ENCODE peak calls at places on chromosome 12, in four cellular contexts. E, X, I and B are unnamed samples.

GRCh38 chr12:90908465-90908864 is 46.5 kb downstream of the CCER1 start:
- DNase-seq in E (no peak), X (no peak), I (no peak), B (peak)

GRCh38 chr12:96094201-96094600 is 58.8 kb upstream of the LTA4H start:
- DNase-seq in E (no peak), X (peak), I (no peak), B (no peak)

GRCh38 chr12:107309020-107309419 is 215.7 kb upstream of the CRY1 start:
- DNase-seq in E (no peak), X (no peak), I (no peak), B (no peak)

GRCh38 chr12:117986705-117987469 is 18.1 kb upstream of the KSR2 start:
- DNase-seq in E (no peak), X (peak), I (no peak), B (no peak)

GRCh38 chr12:123519151-123520001 is 14.1 kb downstream of the RILPL1 start:
- DNase-seq in E (no peak), X (peak), I (peak), B (no peak)

GRCh38 chr12:107778383-107779015 is 4.0 kb downstream of the ASCL4 start:
- DNase-seq in E (no peak), X (no peak), I (no peak), B (no peak)

GRCh38 chr12:1724250-1724649 is 33.4 kb downstream of the ADIPOR2 start:
- DNase-seq in E (no peak), X (no peak), I (no peak), B (no peak)

GRCh38 chr12:3732901-3733300 is 20.0 kb downstream of the CRACR2A start:
- DNase-seq in E (no peak), X (no peak), I (no peak), B (no peak)

GRCh38 chr12:61490732-61491498 is 769.3 kb upstream of the USP15 start:
- DNase-seq in E (no peak), X (no peak), I (no peak), B (no peak)

GRCh38 chr12:46835785-46836184 is 10.0 kb upstream of the SLC38A4 start:
- DNase-seq in E (no peak), X (no peak), I (no peak), B (no peak)

GRCh38 chr12:43306066-43306465 is 245.9 kb downstream of the ADAMTS20 start:
- DNase-seq in E (no peak), X (peak), I (no peak), B (no peak)

GRCh38 chr12:59283012-59283411 is 312.8 kb upstream of the SLC16A7 start:
- DNase-seq in E (no peak), X (no peak), I (no peak), B (no peak)

GRCh38 chr12:26723379-26724308 is 109.3 kb downstream of the ITPR2 start:
- DNase-seq in E (no peak), X (no peak), I (no peak), B (peak)

GRCh38 chr12:132487311-132487741 is 2.6 kb upstream of the FBRSL1 start:
- DNase-seq in E (no peak), X (no peak), I (no peak), B (no peak)

GRCh38 chr12:76820888-76821482 is 57.1 kb downstream of the ZDHHC17 start:
- DNase-seq in E (no peak), X (no peak), I (no peak), B (peak)

GRCh38 chr12:42946776-42947435 is 357.4 kb upstream of the PRICKLE1 start:
- DNase-seq in E (no peak), X (no peak), I (no peak), B (no peak)

GRCh38 chr12:29439506-29439905 is 58.0 kb downstream of the OVCH1 start:
- DNase-seq in E (no peak), X (no peak), I (no peak), B (no peak)

GRCh38 chr12:48002773-48003218 is 1.5 kb downstream of the COL2A1 start:
- DNase-seq in E (peak), X (no peak), I (no peak), B (peak)

GRCh38 chr12:11753151-11753501 is 103.7 kb downstream of the ETV6 start:
- DNase-seq in E (no peak), X (no peak), I (no peak), B (no peak)

GRCh38 chr12:49232940-49233841 is 31.7 kb upstream of the TUBA1C start:
- DNase-seq in E (peak), X (no peak), I (peak), B (peak)

GRCh38 chr12:116962783-116963356 is 52.1 kb downstream of the FBXW8 start:
- DNase-seq in E (no peak), X (no peak), I (no peak), B (no peak)

GRCh38 chr12:106195638-106196037 is 52.2 kb downstream of the CKAP4 start:
- DNase-seq in E (peak), X (no peak), I (peak), B (peak)

GRCh38 chr12:84856156-84856900 is 56.3 kb downstream of the SLC6A15 start:
- DNase-seq in E (no peak), X (peak), I (no peak), B (no peak)

GRCh38 chr12:56307221-56307965 is 7.3 kb upstream of the CS start:
- DNase-seq in E (no peak), X (no peak), I (no peak), B (no peak)

GRCh38 chr12:51970904-51971646 is 19.6 kb downstream of the ACVR1B start:
- DNase-seq in E (no peak), X (no peak), I (no peak), B (no peak)

GRCh38 chr12:51971679-51972423 is 20.4 kb downstream of the ACVR1B start:
- DNase-seq in E (no peak), X (no peak), I (no peak), B (no peak)

GRCh38 chr12:51972849-51973273 is 21.4 kb downstream of the ACVR1B start:
- DNase-seq in E (no peak), X (no peak), I (peak), B (peak)

GRCh38 chr12:51973560-51973959 is 22.1 kb downstream of the ACVR1B start:
- DNase-seq in E (no peak), X (no peak), I (no peak), B (no peak)

GRCh38 chr12:51972424-51972812 is 20.9 kb downstream of the ACVR1B start:
- DNase-seq in E (no peak), X (no peak), I (no peak), B (no peak)
- H3K27ac ChIP-seq in E (no peak), X (peak), I (no peak), B (no peak)

DNA sequence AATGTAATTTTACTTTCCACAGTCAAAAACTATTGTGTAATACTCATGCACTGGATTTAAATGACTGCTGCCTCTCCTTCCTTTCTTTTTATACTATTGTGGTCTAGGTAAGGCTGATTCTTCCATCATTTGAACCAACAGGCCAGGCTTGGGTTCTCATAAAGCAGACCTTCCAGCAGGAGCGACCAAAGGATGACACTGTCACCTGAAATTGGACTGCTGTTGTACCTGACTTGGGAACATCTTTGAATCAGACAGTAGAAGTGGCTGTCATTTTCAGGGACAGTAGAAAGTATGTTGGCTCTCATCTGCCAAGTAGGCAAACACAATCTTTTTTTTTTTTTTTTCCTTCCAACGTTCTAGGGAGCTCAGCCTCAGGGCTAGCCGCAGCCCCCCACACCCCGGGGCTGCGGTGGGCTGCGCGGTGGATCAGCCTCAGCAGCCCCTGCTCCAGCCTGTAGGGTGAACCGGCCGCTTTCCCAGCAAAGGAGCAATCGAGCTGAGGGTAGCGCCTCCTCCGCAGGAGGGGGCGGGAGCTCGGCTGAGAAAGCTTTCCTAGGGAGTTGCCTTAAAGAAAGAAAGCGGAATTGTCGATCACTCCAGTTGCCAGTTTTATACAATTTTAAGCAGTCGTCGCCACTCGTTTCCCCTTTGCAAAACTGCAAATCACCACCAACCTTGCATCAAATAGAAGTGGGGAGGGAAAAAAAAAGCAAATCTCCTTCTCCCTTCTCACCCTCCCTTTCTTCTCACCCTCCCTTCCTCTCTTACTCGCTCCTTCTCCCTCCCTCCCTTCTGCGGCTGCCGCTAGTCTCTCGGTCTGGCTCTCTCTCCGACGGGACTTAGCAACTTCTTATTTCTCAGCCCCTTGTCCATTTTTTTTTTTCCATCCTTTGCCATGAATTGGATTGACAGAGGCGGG is at the start of gene PDE3A:
- DNase-seq in E (peak), X (no peak), I (peak), B (peak)
- TF ChIP-seq CTCF in E (no peak), X (no peak), I (peak), B (no peak)

DNA sequence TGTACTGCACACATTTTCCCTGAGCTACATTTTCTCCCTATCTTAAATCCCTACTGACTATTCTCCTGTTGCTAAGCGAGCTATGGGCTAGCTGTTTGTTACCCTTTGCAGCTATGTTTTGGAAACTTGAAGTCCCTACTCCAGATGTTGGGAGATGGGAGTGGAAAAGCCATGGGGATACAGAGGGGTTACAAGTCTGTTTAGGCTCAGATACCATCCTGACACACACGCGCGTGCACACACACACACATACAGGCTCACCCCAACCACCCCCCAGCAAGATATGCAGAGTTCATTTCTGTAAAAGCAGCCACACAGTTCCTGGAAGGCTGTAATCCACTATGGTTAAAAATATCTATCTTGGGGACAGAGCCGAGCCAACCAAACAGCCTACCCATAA is 15.8 kb downstream of the ATP5MC2 start:
- DNase-seq in E (peak), X (no peak), I (no peak), B (peak)
- H3K4me3 ChIP-seq in E (no peak), X (no peak), I (peak), B (no peak)

GRCh38 chr12:31590730-31591307 is at the start of gene DENND5B:
- DNase-seq in E (peak), X (no peak), I (peak), B (peak)

GRCh38 chr12:31591308-31591901 is 469 bp upstream of the DENND5B start:
- DNase-seq in E (peak), X (no peak), I (no peak), B (peak)

GRCh38 chr12:31589582-31589895 is 1.4 kb downstream of the DENND5B start:
- DNase-seq in E (no peak), X (no peak), I (no peak), B (no peak)

GRCh38 chr12:31588976-31589375 is 2.0 kb downstream of the DENND5B start:
- DNase-seq in E (no peak), X (no peak), I (no peak), B (no peak)

DNA sequence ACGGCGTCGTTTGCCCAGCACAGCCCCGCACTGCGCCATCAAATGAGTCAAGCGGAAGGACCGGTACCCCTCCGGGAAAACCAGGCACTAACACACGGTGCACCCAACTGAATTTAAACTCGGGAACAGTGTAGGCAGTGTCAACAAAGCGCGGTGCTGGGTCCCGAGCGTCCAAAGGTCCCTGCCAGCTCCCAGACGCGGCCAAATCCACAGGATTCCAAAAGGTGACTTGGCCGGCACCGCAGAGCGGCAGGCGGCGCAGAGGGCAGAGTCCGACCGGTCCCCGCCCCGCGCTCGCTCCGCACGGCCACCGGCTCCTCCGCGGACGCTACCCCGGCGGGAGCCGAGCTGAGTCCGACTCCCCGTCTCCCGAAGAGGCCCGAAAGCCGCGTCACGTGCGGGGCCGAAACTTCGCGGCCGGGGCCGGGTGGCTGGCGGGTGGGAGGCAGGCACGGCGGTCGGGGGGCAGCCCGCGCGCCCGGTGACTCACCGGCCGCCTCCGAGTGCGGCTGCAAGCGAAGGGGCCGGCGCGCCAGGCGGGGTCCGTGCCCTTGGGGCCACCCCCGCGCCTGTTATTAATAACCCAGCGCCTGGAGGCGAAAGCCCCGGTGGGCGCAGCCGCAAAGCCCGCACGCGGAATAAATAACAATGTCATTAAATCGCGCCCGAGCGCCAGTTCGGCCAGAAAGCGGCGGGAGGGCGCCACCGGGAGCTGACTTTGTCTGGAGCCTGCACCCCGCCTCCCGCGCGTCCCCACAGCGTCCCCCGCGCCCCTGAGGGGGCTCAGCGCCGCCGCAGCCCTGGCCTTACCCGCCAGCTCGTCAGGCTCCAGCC is 823 bp downstream of the DENND5B start:
- DNase-seq in E (peak), X (no peak), I (peak), B (peak)
- H3K27ac ChIP-seq in E (peak), X (peak), I (peak), B (peak)